ENCODE peak calls at places on chromosome 14, in nine cellular contexts. I is upper lobe of right lung, Q is lower lobe of right lung, O is testis, U is heart left ventricle, E is suprapubic skin, T is IMR-90, P is A549, D is kidney. X is an unnamed sample.

GRCh38 chr14:104388631-104389325 is 190.8 kb upstream of the C14orf180 start:
- DNase-seq in I (peak; percentile 51), Q (no peak), O (peak; percentile 5), U (peak; percentile 4), E (peak; percentile 75), T (no peak), P (no peak), D (peak; percentile 56), X (no peak)

GRCh38 chr14:24434676-24435075 is 4.9 kb downstream of the KHNYN start:
- DNase-seq in I (no peak), Q (no peak), O (no peak), U (no peak), E (no peak), T (no peak), P (no peak), D (no peak), X (no peak)

GRCh38 chr14:52834440-52834842 is 43.0 kb upstream of the GNPNAT1 start:
- DNase-seq in I (no peak), Q (no peak), O (no peak), U (no peak), E (no peak), T (peak; percentile 93), P (peak; percentile 24), D (no peak), X (no peak)

GRCh38 chr14:105860615-105861580 is 334.5 kb downstream of the TMEM121 start:
- DNase-seq in I (peak; percentile 50), Q (peak; percentile 40), O (peak; percentile 2), U (peak; percentile 2), E (peak; percentile 57), T (no peak), P (no peak), D (peak; percentile 60), X (no peak)

GRCh38 chr14:38420045-38420444 is 164.2 kb upstream of the CLEC14A start:
- DNase-seq in I (no peak), Q (no peak), O (no peak), U (no peak), E (no peak), T (peak; percentile 46), P (no peak), D (no peak), X (no peak)

GRCh38 chr14:50778757-50779483 is 52.0 kb downstream of the NIN start:
- DNase-seq in I (no peak), Q (no peak), O (no peak), U (no peak), E (no peak), T (peak; percentile 76), P (no peak), D (no peak), X (no peak)

GRCh38 chr14:37625597-37626595 is 30.5 kb downstream of the TTC6 start:
- DNase-seq in I (no peak), Q (no peak), O (no peak), U (no peak), E (no peak), T (peak; percentile 30), P (no peak), D (no peak), X (no peak)

GRCh38 chr14:79568566-79568965 is 642.7 kb downstream of the DIO2 start:
- DNase-seq in I (no peak), Q (no peak), O (no peak), U (no peak), E (no peak), T (no peak), P (no peak), D (no peak), X (no peak)

GRCh38 chr14:37994846-37995372 is 212.8 kb upstream of the SSTR1 start:
- DNase-seq in I (no peak), Q (no peak), O (no peak), U (no peak), E (no peak), T (no peak), P (no peak), D (no peak), X (no peak)

GRCh38 chr14:64092338-64092737 is 201.8 kb downstream of the ESR2 start:
- DNase-seq in I (no peak), Q (no peak), O (no peak), U (no peak), E (no peak), T (no peak), P (no peak), D (no peak), X (no peak)

GRCh38 chr14:105426416-105427130 is 6.9 kb downstream of the MTA1 start:
- DNase-seq in I (no peak), Q (no peak), O (no peak), U (no peak), E (no peak), T (no peak), P (no peak), D (no peak), X (no peak)

GRCh38 chr14:37246427-37246829 is 48.7 kb downstream of the MIPOL1 start:
- DNase-seq in I (no peak), Q (no peak), O (no peak), U (no peak), E (no peak), T (peak; percentile 63), P (peak; percentile 25), D (no peak), X (no peak)

GRCh38 chr14:104531421-104532190 is 48.0 kb upstream of the C14orf180 start:
- DNase-seq in I (no peak), Q (no peak), O (no peak), U (no peak), E (peak; percentile 37), T (no peak), P (no peak), D (peak; percentile 15), X (no peak)

GRCh38 chr14:95234426-95234825 is 77.1 kb upstream of the DICER1 start:
- DNase-seq in I (no peak), Q (no peak), O (no peak), U (no peak), E (no peak), T (no peak), P (no peak), D (no peak), X (no peak)

GRCh38 chr14:103897075-103897947 is 30.9 kb upstream of the TDRD9 start:
- DNase-seq in I (peak; percentile 56), Q (no peak), O (no peak), U (no peak), E (no peak), T (no peak), P (no peak), D (peak; percentile 96), X (no peak)

GRCh38 chr14:49880267-49881064 is 12.4 kb upstream of the ARF6 start:
- DNase-seq in I (no peak), Q (no peak), O (no peak), U (no peak), E (no peak), T (no peak), P (no peak), D (no peak), X (no peak)

GRCh38 chr14:77570706-77571293 is 45.6 kb downstream of the SPTLC2 start:
- DNase-seq in I (no peak), Q (no peak), O (no peak), U (no peak), E (no peak), T (no peak), P (no peak), D (no peak), X (no peak)

GRCh38 chr14:103512701-103513611 is 9.7 kb downstream of the CKB start:
- DNase-seq in I (peak; percentile 88), Q (peak; percentile 85), O (peak; percentile 87), U (no peak), E (peak; percentile 79), T (peak; percentile 80), P (no peak), D (peak; percentile 92), X (peak; percentile 69)

DNA sequence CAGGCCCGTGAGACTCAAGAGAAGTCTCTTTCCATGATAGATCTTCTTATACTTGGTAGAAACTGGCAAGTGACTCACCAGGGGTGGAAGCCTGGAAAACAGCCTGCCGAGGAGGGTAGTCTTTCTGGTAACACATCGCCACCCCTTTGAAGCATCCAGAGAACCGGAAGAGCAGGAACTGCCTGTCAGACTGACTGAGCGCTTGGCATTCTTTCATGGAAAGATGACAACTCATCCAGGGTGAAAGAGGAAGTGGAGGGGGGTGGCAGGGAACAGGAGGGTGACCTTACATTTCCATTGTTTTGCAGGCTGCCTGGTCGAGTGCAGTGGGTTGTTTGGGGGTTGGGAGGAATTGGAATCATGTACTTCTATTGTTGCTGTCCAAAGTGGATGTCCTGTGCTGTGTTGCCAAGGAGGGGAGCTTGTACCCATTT is 34.5 kb downstream of the PRKCH start:
- DNase-seq in I (no peak), Q (peak; percentile 62), O (no peak), U (peak; percentile 78), E (peak; percentile 80), T (peak; percentile 11), P (peak; percentile 34), D (peak; percentile 79), X (no peak)
- H3K27ac ChIP-seq in I (peak overlapping the region; percentile 61), Q (peak overlapping the region; percentile 56), O (no peak overlapping the region), U (peak overlapping the region; percentile 59), E (peak overlapping the region; percentile 75), T (no peak overlapping the region), P (peak overlapping the region; percentile 16), D (no peak overlapping the region), X (no peak overlapping the region)

GRCh38 chr14:60655114-60655897 is 6.0 kb upstream of the SIX1 start:
- DNase-seq in I (no peak), Q (no peak), O (no peak), U (no peak), E (no peak), T (no peak), P (no peak), D (peak; percentile 69), X (no peak)
- H3K4me3 ChIP-seq in I (no peak overlapping the region), Q (no peak overlapping the region), O (peak overlapping the region; percentile 0), U (no peak overlapping the region), E (peak overlapping the region; percentile 9), T (no peak overlapping the region), P (no peak overlapping the region), D (no peak overlapping the region), X (no peak overlapping the region)

GRCh38 chr14:96594961-96595360 is 92.8 kb downstream of the PAPOLA start:
- DNase-seq in I (peak; percentile 33), Q (no peak), O (no peak), U (no peak), E (no peak), T (no peak), P (no peak), D (peak; percentile 28), X (no peak)

GRCh38 chr14:96589577-96589976 is 87.4 kb downstream of the PAPOLA start:
- DNase-seq in I (peak; percentile 6), Q (no peak), O (peak; percentile 6), U (no peak), E (peak; percentile 54), T (no peak), P (no peak), D (no peak), X (no peak)

GRCh38 chr14:96590190-96590860 is 88.1 kb downstream of the PAPOLA start:
- DNase-seq in I (peak; percentile 3), Q (no peak), O (no peak), U (no peak), E (no peak), T (no peak), P (no peak), D (no peak), X (no peak)

GRCh38 chr14:96588410-96589249 is 86.4 kb downstream of the PAPOLA start:
- DNase-seq in I (peak; percentile 25), Q (no peak), O (no peak), U (no peak), E (peak; percentile 59), T (no peak), P (no peak), D (no peak), X (no peak)

GRCh38 chr14:96592591-96593388 is 90.6 kb downstream of the PAPOLA start:
- DNase-seq in I (peak; percentile 72), Q (peak; percentile 53), O (peak; percentile 70), U (peak; percentile 25), E (peak; percentile 74), T (peak; percentile 17), P (peak; percentile 89), D (peak; percentile 78), X (peak; percentile 63)
- TF ChIP-seq CTCF in I (no peak), Q (no peak), O (no peak), U (no peak), E (no peak), T (no peak), P (no peak), D (no peak), X (no peak)

GRCh38 chr14:89365071-89365801 is 51.8 kb downstream of the FOXN3 start:
- DNase-seq in I (no peak), Q (no peak), O (no peak), U (peak; percentile 49), E (no peak), T (peak; percentile 59), P (no peak), D (no peak), X (no peak)
- H3K27ac ChIP-seq in I (no peak overlapping the region), Q (peak overlapping the region; percentile 49), O (no peak overlapping the region), U (no peak overlapping the region), E (no peak overlapping the region), T (no peak overlapping the region), P (no peak overlapping the region), D (no peak overlapping the region), X (no peak overlapping the region)

X was measured in WERI-Rb-1.